ENCODE peak calls at places on chromosome 21, in four cellular contexts. One of them, this sample, is unnamed.
A peak's percentile ranks its signal among the peaks of the same experiment; 100 is the strongest.

GRCh38 chr21:41326414-41327080 is 9.9 kb downstream of the FAM3B start:
- DNase-seq in GM06990: no peak
- DNase-seq in prostate gland: no peak
- DNase-seq in dorsolateral prefrontal cortex: no peak
- DNase-seq in this sample: no peak

GRCh38 chr21:33268736-33269441 is 2.7 kb downstream of the IL10RB start:
- DNase-seq in prostate gland: peak; percentile 93
- DNase-seq in dorsolateral prefrontal cortex: peak; percentile 79
- DNase-seq in GM06990: peak; percentile 81
- DNase-seq in this sample: no peak

GRCh38 chr21:46307625-46308024 is 16.0 kb downstream of the C21orf58 start:
- DNase-seq in prostate gland: no peak
- DNase-seq in dorsolateral prefrontal cortex: no peak
- DNase-seq in GM06990: no peak
- DNase-seq in this sample: no peak

GRCh38 chr21:45156459-45156858 is 82.1 kb downstream of the ADARB1 start:
- DNase-seq in GM06990: no peak
- DNase-seq in prostate gland: no peak
- DNase-seq in dorsolateral prefrontal cortex: no peak
- DNase-seq in this sample: no peak

GRCh38 chr21:40902993-40903392 is 56.0 kb upstream of the DSCAM start:
- DNase-seq in prostate gland: no peak
- DNase-seq in GM06990: no peak
- DNase-seq in dorsolateral prefrontal cortex: no peak
- DNase-seq in this sample: no peak

GRCh38 chr21:45537111-45537745 is 5.0 kb downstream of the SLC19A1 start:
- DNase-seq in prostate gland: no peak
- DNase-seq in dorsolateral prefrontal cortex: no peak
- DNase-seq in GM06990: no peak
- DNase-seq in this sample: no peak

GRCh38 chr21:45299864-45300785 is 12.4 kb upstream of the POFUT2 start:
- DNase-seq in dorsolateral prefrontal cortex: no peak
- DNase-seq in GM06990: no peak
- DNase-seq in prostate gland: no peak
- DNase-seq in this sample: no peak

GRCh38 chr21:43733529-43734071 is 14.7 kb downstream of the PDXK start:
- DNase-seq in dorsolateral prefrontal cortex: no peak
- DNase-seq in prostate gland: no peak
- DNase-seq in GM06990: no peak
- DNase-seq in this sample: no peak

GRCh38 chr21:45846373-45847160 is 135.0 kb upstream of the COL6A1 start:
- DNase-seq in GM06990: no peak
- DNase-seq in dorsolateral prefrontal cortex: peak; percentile 67
- DNase-seq in prostate gland: peak; percentile 72
- DNase-seq in this sample: no peak

GRCh38 chr21:15422761-15423160 is 307.0 kb upstream of the USP25 start:
- DNase-seq in prostate gland: no peak
- DNase-seq in dorsolateral prefrontal cortex: no peak
- DNase-seq in GM06990: no peak
- DNase-seq in this sample: no peak

GRCh38 chr21:31659286-31660133 is at the start of gene SOD1:
- DNase-seq in dorsolateral prefrontal cortex: peak; percentile 97
- DNase-seq in GM06990: peak; percentile 95
- DNase-seq in prostate gland: peak; percentile 94
- DNase-seq in this sample: peak; percentile 91
- TF ChIP-seq CTCF in dorsolateral prefrontal cortex: no peak
- TF ChIP-seq CTCF in GM06990: no peak
- TF ChIP-seq CTCF in prostate gland: no peak
- TF ChIP-seq CTCF in this sample: no peak

DNA sequence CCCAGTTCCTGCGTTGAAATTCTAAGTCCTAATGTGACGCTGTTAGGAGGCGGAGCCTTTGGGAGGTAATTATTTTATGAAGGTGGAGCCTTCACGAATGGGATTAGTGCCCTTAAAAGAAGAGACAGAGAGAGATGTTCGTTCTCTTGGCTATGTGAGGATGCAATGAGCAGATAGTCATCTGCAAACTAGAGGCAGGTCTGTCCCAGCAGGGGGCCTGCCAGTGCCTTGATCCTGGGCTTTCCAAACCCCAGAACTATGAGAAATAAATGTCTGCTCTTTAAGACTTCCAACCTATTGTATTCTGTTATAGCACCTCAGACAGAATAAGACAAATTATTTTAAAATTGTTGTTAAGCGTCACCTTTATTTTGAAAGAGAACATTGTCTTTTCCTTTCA is 123.1 kb upstream of the KCNJ6 start:
- DNase-seq in prostate gland: no peak
- DNase-seq in dorsolateral prefrontal cortex: no peak
- DNase-seq in GM06990: no peak
- DNase-seq in this sample: no peak
- TF ChIP-seq CTCF in prostate gland: no peak
- TF ChIP-seq CTCF in dorsolateral prefrontal cortex: no peak
- TF ChIP-seq CTCF in GM06990: no peak
- TF ChIP-seq CTCF in this sample: no peak

DNA sequence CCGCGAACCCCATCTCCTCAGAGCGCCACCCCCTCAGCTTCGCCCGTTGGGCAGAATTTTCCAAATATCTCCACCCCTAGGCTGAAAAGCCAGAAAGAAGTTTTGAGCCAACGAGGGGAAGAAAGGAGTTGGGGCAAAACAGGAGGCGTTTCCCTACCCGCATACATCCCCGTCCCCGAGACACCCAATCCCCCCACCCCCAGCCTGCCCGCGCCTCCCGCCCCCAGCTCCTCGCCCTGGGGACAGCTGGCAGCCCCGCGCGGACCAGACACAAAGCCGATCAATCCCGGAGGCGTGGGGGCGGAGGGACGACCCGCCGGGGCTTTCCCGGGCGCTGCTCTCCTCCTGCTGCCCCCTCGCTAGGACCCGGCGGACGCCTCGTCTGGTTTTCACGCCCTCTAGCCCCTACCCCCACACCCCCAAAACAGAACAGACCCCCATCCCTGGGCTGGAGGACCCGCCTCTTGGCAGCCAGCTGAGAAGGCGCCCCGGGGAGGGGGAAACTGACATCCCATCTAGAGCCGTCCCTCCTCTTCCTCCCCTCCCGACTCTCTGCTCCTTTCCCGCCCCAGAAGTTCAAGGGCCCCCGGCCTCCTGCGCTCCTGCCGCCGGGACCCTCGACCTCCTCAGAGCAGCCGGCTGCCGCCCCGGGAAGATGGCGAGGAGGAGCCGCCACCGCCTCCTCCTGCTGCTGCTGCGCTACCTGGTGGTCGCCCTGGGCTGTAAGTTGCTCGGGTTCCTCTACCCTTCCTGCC is at the start of gene JAM2:
- DNase-seq in prostate gland: peak; percentile 9
- DNase-seq in GM06990: peak; percentile 78
- DNase-seq in dorsolateral prefrontal cortex: peak; percentile 4
- DNase-seq in this sample: peak; percentile 60
- TF ChIP-seq CTCF in prostate gland: no peak
- TF ChIP-seq CTCF in GM06990: peak; percentile 73
- TF ChIP-seq CTCF in dorsolateral prefrontal cortex: no peak
- TF ChIP-seq CTCF in this sample: peak; percentile 16

DNA sequence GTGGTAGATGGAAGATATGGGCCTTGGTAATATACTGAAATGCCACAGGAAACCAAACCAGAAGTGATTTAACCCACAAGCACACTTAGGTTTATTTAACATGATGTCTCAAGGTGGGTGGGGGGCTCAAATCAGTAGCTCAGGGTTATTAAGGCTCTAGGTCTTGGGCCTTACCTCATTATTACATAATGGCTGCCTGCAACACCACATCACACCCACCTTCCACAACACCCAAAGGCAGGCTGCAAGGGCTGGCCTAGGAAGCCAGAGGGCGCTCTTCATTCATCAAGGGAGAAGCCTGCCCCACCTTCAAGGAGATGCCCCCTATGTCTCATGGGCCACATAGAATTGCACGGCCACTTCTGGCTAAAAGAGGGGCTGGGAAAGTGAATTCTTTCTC is 6.0 kb downstream of the TFF1 start:
- DNase-seq in GM06990: no peak
- DNase-seq in prostate gland: no peak
- DNase-seq in dorsolateral prefrontal cortex: no peak
- DNase-seq in this sample: no peak
- TF ChIP-seq CTCF in GM06990: peak; percentile 22
- TF ChIP-seq CTCF in prostate gland: no peak
- TF ChIP-seq CTCF in dorsolateral prefrontal cortex: no peak
- TF ChIP-seq CTCF in this sample: no peak